ENCODE peak calls at places on chromosomes 1 and 21, in six cellular contexts. T is heart right ventricle; C is left ventricle myocardium inferior; N is effector CD8-positive, alpha-beta T cell; Q is activated gamma-delta T cell treated with Interleukin-2 at 50 U/mL for 16 hours; Y is fibroblast of lung. A is an unnamed sample.

GRCh38 chr1:60898987-60899386 is 183.4 kb upstream of the NFIA start:
- DNase-seq in T (no peak), C (no peak), N (no peak), Q (no peak), Y (no peak), A (no peak)

GRCh38 chr21:31604591-31605190 is 54.8 kb upstream of the SOD1 start:
- DNase-seq in T (peak; percentile 39), C (peak; percentile 61), N (peak; percentile 52), Q (peak; percentile 72), Y (peak; percentile 47), A (peak; percentile 85)

GRCh38 chr1:182841368-182841988 is 2.3 kb downstream of the DHX9 start:
- DNase-seq in T (no peak), C (no peak), N (no peak), Q (no peak), Y (peak; percentile 69), A (peak; percentile 32)

GRCh38 chr1:15427280-15427666 is 11.0 kb upstream of the CTRC start:
- DNase-seq in T (no peak), C (no peak), N (no peak), Q (no peak), Y (no peak), A (no peak)

GRCh38 chr1:41612953-41613352 is 128.5 kb upstream of the EDN2 start:
- DNase-seq in T (no peak), C (no peak), N (no peak), Q (no peak), Y (no peak), A (no peak)

GRCh38 chr1:201114245-201115131 is 2.3 kb upstream of the CACNA1S start:
- DNase-seq in T (peak; percentile 82), C (peak; percentile 85), N (peak; percentile 41), Q (peak; percentile 62), Y (peak; percentile 84), A (peak; percentile 98)

GRCh38 chr1:244755673-244756072 is 79.8 kb upstream of the COX20 start:
- DNase-seq in T (no peak), C (no peak), N (no peak), Q (no peak), Y (no peak), A (no peak)

GRCh38 chr1:210347112-210347511 is 18.4 kb downstream of the HHAT start:
- DNase-seq in T (no peak), C (no peak), N (no peak), Q (no peak), Y (peak; percentile 67), A (peak; percentile 17)

GRCh38 chr1:77975386-77975785 is 3.5 kb downstream of the FUBP1 start:
- DNase-seq in T (no peak), C (no peak), N (no peak), Q (no peak), Y (peak; percentile 68), A (peak; percentile 50)

GRCh38 chr1:93878501-93878888 is 511 bp downstream of the DNTTIP2 start:
- DNase-seq in T (peak; percentile 22), C (peak; percentile 20), N (peak; percentile 35), Q (peak; percentile 63), Y (peak; percentile 41), A (peak; percentile 69)

GRCh38 chr1:58104960-58105359 is 441.6 kb downstream of the OMA1 start:
- DNase-seq in T (no peak), C (no peak), N (no peak), Q (no peak), Y (no peak), A (no peak)

GRCh38 chr1:191913234-191913948 is 244.9 kb upstream of the RGS18 start:
- DNase-seq in T (no peak), C (no peak), N (no peak), Q (no peak), Y (no peak), A (peak; percentile 43)

GRCh38 chr1:39954261-39954869 is 580 bp upstream of the MFSD2A start:
- DNase-seq in T (no peak), C (no peak), N (no peak), Q (no peak), Y (no peak), A (peak; percentile 1)

GRCh38 chr1:235583511-235584001 is 66.0 kb downstream of the GNG4 start:
- DNase-seq in T (no peak), C (no peak), N (no peak), Q (no peak), Y (no peak), A (no peak)

GRCh38 chr1:83131692-83131955 is 867.3 kb downstream of the TTLL7 start:
- DNase-seq in T (no peak), C (no peak), N (no peak), Q (no peak), Y (no peak), A (no peak)

GRCh38 chr21:15631342-15631741 is 98.4 kb upstream of the USP25 start:
- DNase-seq in T (no peak), C (no peak), N (no peak), Q (no peak), Y (peak; percentile 72), A (peak; percentile 68)

GRCh38 chr1:165958306-165958705 is 130.9 kb downstream of the UCK2 start:
- DNase-seq in T (no peak), C (no peak), N (no peak), Q (no peak), Y (no peak), A (no peak)

GRCh38 chr1:6961905-6962304 is 176.7 kb downstream of the CAMTA1 start:
- DNase-seq in T (no peak), C (no peak), N (no peak), Q (no peak), Y (no peak), A (no peak)